ENCODE peak calls at places on chromosomes 3 and 15, in eight cellular contexts. S is SK-N-SH, P is HepG2, C is HCT116, L is GM12878, Q is A549, M is GM23338, X is K562. Z is an unnamed sample.

GRCh38 chr3:45199837-45200648 is 26.0 kb downstream of the TMEM158 start:
- DNase-seq in S (no peak), P (peak), C (peak), L (no peak), Q (peak), M (peak), X (peak), Z (no peak)

GRCh38 chr15:58475573-58476524 is 44.1 kb downstream of the LIPC start:
- DNase-seq in S (no peak), P (peak), C (no peak), L (no peak), Q (no peak), M (no peak), X (no peak), Z (peak)

GRCh38 chr3:102936511-102936910 is 501.7 kb downstream of the ZPLD1 start:
- DNase-seq in S (no peak), P (no peak), C (no peak), L (no peak), Q (no peak), M (no peak), X (no peak), Z (no peak)

GRCh38 chr3:171804618-171805389 is 5.5 kb downstream of the PLD1 start:
- DNase-seq in S (no peak), P (no peak), C (no peak), L (no peak), Q (no peak), M (no peak), X (no peak), Z (no peak)

GRCh38 chr3:13767896-13768295 is 112.0 kb downstream of the WNT7A start:
- DNase-seq in S (no peak), P (no peak), C (no peak), L (no peak), Q (no peak), M (no peak), X (no peak), Z (no peak)

GRCh38 chr3:128274837-128275236 is 121.6 kb downstream of the EEFSEC start:
- DNase-seq in S (no peak), P (no peak), C (no peak), L (no peak), Q (no peak), M (no peak), X (no peak), Z (no peak)

GRCh38 chr3:71977525-71977924 is 192.6 kb upstream of the PROK2 start:
- DNase-seq in S (no peak), P (no peak), C (no peak), L (no peak), Q (no peak), M (no peak), X (no peak), Z (no peak)

GRCh38 chr15:49831206-49831965 is 210.5 kb downstream of the DTWD1 start:
- DNase-seq in S (no peak), P (no peak), C (no peak), L (no peak), Q (no peak), M (no peak), X (no peak), Z (no peak)

GRCh38 chr3:174198199-174198598 is 660.9 kb upstream of the NAALADL2 start:
- DNase-seq in S (no peak), P (no peak), C (no peak), L (no peak), Q (no peak), M (no peak), X (no peak), Z (no peak)

GRCh38 chr3:11510001-11510760 is 133.5 kb downstream of the VGLL4 start:
- DNase-seq in S (peak), P (no peak), C (no peak), L (no peak), Q (no peak), M (no peak), X (no peak), Z (no peak)

GRCh38 chr3:61442696-61443095 is 118.7 kb upstream of the PTPRG start:
- DNase-seq in S (no peak), P (no peak), C (no peak), L (no peak), Q (no peak), M (no peak), X (no peak), Z (no peak)

GRCh38 chr3:16319307-16319706 is 54.3 kb downstream of the OXNAD1 start:
- DNase-seq in S (peak), P (peak), C (peak), L (no peak), Q (peak), M (peak), X (peak), Z (no peak)

GRCh38 chr3:189625071-189625470 is 6.1 kb upstream of the TP63 start:
- DNase-seq in S (no peak), P (no peak), C (no peak), L (no peak), Q (no peak), M (no peak), X (no peak), Z (no peak)

GRCh38 chr15:81945014-81945615 is 100.7 kb downstream of the MEX3B start:
- DNase-seq in S (no peak), P (no peak), C (no peak), L (no peak), Q (no peak), M (peak), X (peak), Z (no peak)

GRCh38 chr3:138063416-138063815 is 52.0 kb downstream of the DZIP1L start:
- DNase-seq in S (no peak), P (no peak), C (no peak), L (no peak), Q (no peak), M (peak), X (no peak), Z (no peak)

GRCh38 chr3:66039590-66039887 is 821 bp upstream of the MAGI1 start:
- DNase-seq in S (peak), P (peak), C (no peak), L (no peak), Q (peak), M (peak), X (peak), Z (no peak)

GRCh38 chr3:69410301-69410700 is 24.4 kb upstream of the FRMD4B start:
- DNase-seq in S (peak), P (peak), C (peak), L (peak), Q (peak), M (peak), X (peak), Z (peak)

GRCh38 chr3:83968386-83968785 is 990.4 kb upstream of the CADM2 start:
- DNase-seq in S (no peak), P (no peak), C (no peak), L (no peak), Q (no peak), M (no peak), X (no peak), Z (no peak)

GRCh38 chr15:39302936-39303335 is 277.9 kb upstream of the THBS1 start:
- DNase-seq in S (no peak), P (no peak), C (no peak), L (no peak), Q (no peak), M (no peak), X (no peak), Z (no peak)

GRCh38 chr3:188468672-188469071 is 314.7 kb downstream of the LPP start:
- DNase-seq in S (no peak), P (no peak), C (no peak), L (no peak), Q (no peak), M (no peak), X (no peak), Z (peak)

GRCh38 chr3:164332856-164333802 is 745.2 kb downstream of the SI start:
- DNase-seq in S (no peak), P (no peak), C (no peak), L (no peak), Q (no peak), M (peak), X (no peak), Z (no peak)

GRCh38 chr3:20064796-20065564 is 24.7 kb downstream of the KAT2B start:
- DNase-seq in S (no peak), P (no peak), C (no peak), L (no peak), Q (no peak), M (no peak), X (no peak), Z (no peak)

GRCh38 chr15:40743466-40743865 is 11.6 kb downstream of the RMDN3 start:
- DNase-seq in S (no peak), P (no peak), C (no peak), L (no peak), Q (no peak), M (no peak), X (no peak), Z (no peak)

GRCh38 chr3:110178965-110179364 is 841.6 kb upstream of the DPPA4 start:
- DNase-seq in S (no peak), P (no peak), C (no peak), L (no peak), Q (no peak), M (no peak), X (no peak), Z (no peak)

GRCh38 chr15:89680282-89680873 is 1.2 kb upstream of the PLIN1 start:
- DNase-seq in S (no peak), P (peak), C (no peak), L (no peak), Q (no peak), M (no peak), X (no peak), Z (no peak)

GRCh38 chr15:34588046-34588674 is 4.7 kb upstream of the GOLGA8B start:
- DNase-seq in S (peak), P (peak), C (peak), L (no peak), Q (peak), M (peak), X (peak), Z (peak)

GRCh38 chr3:100114413-100115030 is at the start of gene FILIP1L:
- DNase-seq in S (no peak), P (peak), C (no peak), L (no peak), Q (no peak), M (no peak), X (no peak), Z (no peak)

GRCh38 chr3:141452045-141452444 is 34.8 kb upstream of the RASA2 start:
- DNase-seq in S (no peak), P (peak), C (no peak), L (peak), Q (peak), M (peak), X (peak), Z (peak)

GRCh38 chr3:173371848-173372487 is 25.6 kb upstream of the NLGN1 start:
- DNase-seq in S (peak), P (no peak), C (no peak), L (no peak), Q (no peak), M (peak), X (no peak), Z (peak)

GRCh38 chr3:114566162-114566755 is 272.4 kb downstream of the TIGIT start:
- DNase-seq in S (no peak), P (no peak), C (no peak), L (peak), Q (no peak), M (no peak), X (no peak), Z (no peak)

GRCh38 chr3:131553495-131554247 is 50.9 kb upstream of the MRPL3 start:
- DNase-seq in S (no peak), P (no peak), C (no peak), L (peak), Q (no peak), M (no peak), X (no peak), Z (no peak)

GRCh38 chr3:172046268-172046915 is 7.0 kb downstream of the FNDC3B start:
- DNase-seq in S (no peak), P (no peak), C (no peak), L (no peak), Q (no peak), M (no peak), X (no peak), Z (peak)

GRCh38 chr15:63551400-63551799 is 45.8 kb upstream of the FBXL22 start:
- DNase-seq in S (no peak), P (no peak), C (no peak), L (no peak), Q (no peak), M (no peak), X (no peak), Z (no peak)

GRCh38 chr3:69252631-69253030 is 130.2 kb upstream of the LMOD3 start:
- DNase-seq in S (no peak), P (no peak), C (no peak), L (no peak), Q (no peak), M (no peak), X (no peak), Z (no peak)

GRCh38 chr3:31532587-31533168 is at the start of gene STT3B:
- DNase-seq in S (peak), P (peak), C (peak), L (peak), Q (peak), M (peak), X (peak), Z (peak)

GRCh38 chr3:33941804-33942203 is 143.4 kb downstream of the PDCD6IP start:
- DNase-seq in S (no peak), P (no peak), C (no peak), L (peak), Q (no peak), M (no peak), X (no peak), Z (no peak)

GRCh38 chr3:48555231-48555948 is 1.2 kb downstream of the PFKFB4 start:
- DNase-seq in S (no peak), P (no peak), C (no peak), L (no peak), Q (no peak), M (no peak), X (peak), Z (no peak)

GRCh38 chr15:40342421-40343313 is 1.9 kb upstream of the CCDC9B start:
- DNase-seq in S (no peak), P (no peak), C (no peak), L (no peak), Q (no peak), M (no peak), X (no peak), Z (no peak)

GRCh38 chr15:55770261-55770660 is 27.3 kb upstream of the PRTG start:
- DNase-seq in S (no peak), P (no peak), C (no peak), L (no peak), Q (no peak), M (no peak), X (no peak), Z (no peak)

GRCh38 chr15:78174398-78174797 is 25.2 kb downstream of the IDH3A start:
- DNase-seq in S (no peak), P (no peak), C (no peak), L (no peak), Q (no peak), M (no peak), X (no peak), Z (no peak)
- TF ChIP-seq REST in S (no peak), P (no peak), C (no peak), L (no peak), Q (no peak), M (no peak), X (no peak), Z (no peak)

DNA sequence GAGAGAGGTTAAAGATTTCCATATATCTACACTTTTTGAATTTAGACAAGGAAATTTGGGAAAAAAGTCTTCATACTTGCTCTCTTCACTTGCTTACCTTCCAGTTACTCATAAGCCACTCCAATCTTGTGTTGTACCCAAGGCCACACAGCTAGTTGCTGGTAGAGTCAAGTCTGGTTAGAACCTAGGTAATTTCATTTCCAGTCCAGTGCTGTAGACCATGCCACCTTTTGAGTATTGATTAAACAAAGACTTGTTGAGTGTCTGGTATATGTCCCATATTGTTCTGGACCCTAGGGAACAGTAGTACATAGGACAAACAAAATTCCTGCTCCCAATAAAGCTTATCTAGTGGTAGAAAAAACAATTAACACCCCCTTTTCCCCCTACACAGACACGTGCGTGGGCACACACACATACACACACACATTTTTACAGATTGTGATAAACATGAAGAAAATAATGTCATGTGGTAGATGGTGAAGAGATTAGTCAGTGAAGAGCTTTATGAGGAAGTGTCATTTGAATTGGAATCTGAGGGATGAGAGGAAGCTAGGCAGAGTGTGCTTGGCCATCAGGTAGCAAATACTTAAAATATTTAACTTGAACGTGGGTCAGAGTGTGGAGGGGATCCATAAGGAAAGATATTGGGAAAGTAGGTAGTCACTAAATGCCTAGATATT is 2.1 kb downstream of the CMC1 start:
- DNase-seq in S (no peak), P (no peak), C (no peak), L (no peak), Q (no peak), M (no peak), X (no peak), Z (no peak)
- H3K4me3 ChIP-seq in S (no peak), P (no peak), C (no peak), L (peak), Q (no peak), M (no peak), X (no peak), Z (no peak)

GRCh38 chr3:169891886-169892285 is 19.5 kb upstream of the SAMD7 start:
- DNase-seq in S (no peak), P (no peak), C (no peak), L (no peak), Q (no peak), M (no peak), X (no peak), Z (no peak)

GRCh38 chr3:169880565-169881250 is 11.0 kb upstream of the LRRC31 start:
- DNase-seq in S (no peak), P (no peak), C (no peak), L (no peak), Q (no peak), M (no peak), X (no peak), Z (no peak)

DNA sequence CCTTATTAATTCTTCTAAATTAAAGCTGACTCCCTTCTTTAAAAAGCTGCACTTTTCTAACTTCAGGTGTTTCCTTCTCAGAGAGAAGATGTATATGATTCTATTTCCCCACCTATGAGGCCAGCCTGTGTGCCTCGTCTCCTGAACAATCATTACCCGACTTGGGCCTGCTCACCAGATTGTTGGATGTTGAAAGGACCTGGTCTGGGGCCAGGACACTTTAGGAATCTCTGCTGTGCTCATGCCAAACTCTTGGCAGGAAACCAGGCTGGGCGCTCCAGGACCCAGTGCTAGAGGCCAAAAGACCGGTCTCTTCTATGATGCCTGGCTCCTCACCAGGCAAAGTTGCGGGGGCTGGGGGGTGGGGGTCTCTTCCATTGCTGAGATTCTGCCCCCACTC is 16.9 kb upstream of the LRRC31 start:
- DNase-seq in S (peak), P (no peak), C (no peak), L (no peak), Q (no peak), M (peak), X (no peak), Z (no peak)
- TF ChIP-seq REST in S (no peak), P (no peak), C (no peak), L (no peak), Q (no peak), M (no peak), X (no peak), Z (no peak)

GRCh38 chr3:197584733-197585132 is 29.0 kb upstream of the BDH1 start:
- DNase-seq in S (no peak), P (no peak), C (no peak), L (no peak), Q (no peak), M (no peak), X (no peak), Z (no peak)
- H3K4me3 ChIP-seq in S (no peak), P (no peak), C (no peak), L (no peak), Q (no peak), M (no peak), X (no peak), Z (no peak)

DNA sequence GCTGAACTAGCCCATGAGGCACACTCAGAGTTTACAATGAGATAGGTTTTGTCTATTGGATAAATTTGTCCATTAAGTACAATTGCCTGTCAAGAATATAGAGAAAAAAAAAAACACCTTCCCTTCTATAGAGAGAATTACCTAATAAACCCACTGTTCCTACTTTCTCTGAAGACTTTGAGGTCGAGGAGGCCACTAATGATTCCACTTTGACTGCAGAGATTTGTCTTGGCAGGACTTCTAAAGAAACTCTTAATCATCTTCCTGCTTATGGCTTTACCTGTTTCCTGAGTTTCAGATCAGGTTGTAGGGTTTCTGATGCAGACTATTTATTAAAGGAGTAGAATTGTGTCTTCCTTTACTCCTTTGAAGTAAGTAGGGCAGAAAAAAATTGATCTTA is 342.4 kb upstream of the KCNMB2 start:
- DNase-seq in S (no peak), P (no peak), C (no peak), L (no peak), Q (no peak), M (no peak), X (no peak), Z (no peak)
- TF ChIP-seq REST in S (no peak), P (no peak), C (no peak), L (no peak), Q (no peak), M (no peak), X (no peak), Z (no peak)

GRCh38 chr15:79673416-79674123 is 223.2 kb downstream of the MTHFS start:
- DNase-seq in S (no peak), P (no peak), C (no peak), L (peak), Q (peak), M (peak), X (no peak), Z (no peak)

GRCh38 chr15:79678032-79678701 is 218.6 kb downstream of the MTHFS start:
- DNase-seq in S (no peak), P (no peak), C (no peak), L (no peak), Q (no peak), M (no peak), X (no peak), Z (no peak)

GRCh38 chr15:79676621-79677020 is 220.2 kb downstream of the MTHFS start:
- DNase-seq in S (no peak), P (no peak), C (no peak), L (no peak), Q (no peak), M (no peak), X (no peak), Z (no peak)

GRCh38 chr15:79675982-79676381 is 220.8 kb downstream of the MTHFS start:
- DNase-seq in S (no peak), P (no peak), C (no peak), L (no peak), Q (no peak), M (no peak), X (no peak), Z (no peak)

DNA sequence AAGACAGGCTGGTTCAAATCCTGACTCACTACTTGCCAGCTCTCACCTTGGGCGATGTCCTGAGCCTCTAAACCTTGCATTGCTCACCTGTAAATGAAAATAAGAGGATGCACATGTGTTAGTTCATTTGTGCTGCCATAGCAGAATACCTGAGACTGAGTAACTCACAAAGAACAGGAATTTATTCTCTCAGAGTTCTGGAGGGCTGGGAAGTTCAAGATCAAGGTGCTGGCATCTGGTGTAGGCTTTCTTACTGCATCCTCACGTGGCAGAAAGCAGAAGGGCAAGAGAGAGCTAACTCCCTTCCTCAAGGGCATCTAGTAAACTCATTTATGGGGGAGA is 222.7 kb downstream of the MTHFS start:
- DNase-seq in S (no peak), P (no peak), C (no peak), L (no peak), Q (no peak), M (no peak), X (no peak), Z (no peak)
- H3K4me3 ChIP-seq in S (no peak), P (no peak), C (no peak), L (no peak), Q (no peak), M (no peak), X (no peak), Z (no peak)

GRCh38 chr3:111971533-111971932 is 7.3 kb upstream of the ABHD10 start:
- DNase-seq in S (no peak), P (no peak), C (no peak), L (no peak), Q (no peak), M (no peak), X (no peak), Z (no peak)
- TF ChIP-seq REST in S (no peak), P (no peak), C (no peak), L (no peak), Q (no peak), M (no peak), X (no peak), Z (no peak)

GRCh38 chr3:150035400-150035799 is 64.7 kb upstream of the PFN2 start:
- DNase-seq in S (no peak), P (no peak), C (no peak), L (no peak), Q (no peak), M (peak), X (no peak), Z (no peak)
- H3K4me3 ChIP-seq in S (no peak), P (no peak), C (no peak), L (no peak), Q (no peak), M (no peak), X (no peak), Z (no peak)

Z was measured in HL-60.